ENCODE peak calls at places on chromosomes 4 and X, in four cellular contexts. Y, E, P and H are unnamed samples.

GRCh38 chrX:126733874-126734273 is 85.7 kb upstream of the PRR32 start:
- DNase-seq in Y (no peak), P (no peak), E (no peak), H (no peak)

GRCh38 chr4:101651778-101652177 is 138.8 kb upstream of the BANK1 start:
- DNase-seq in E (no peak), P (no peak), Y (no peak), H (no peak)

GRCh38 chr4:179415842-179416223 is 1973.6 kb upstream of the AGA start:
- DNase-seq in E (no peak), P (no peak), Y (peak), H (no peak)

GRCh38 chrX:132612990-132613564 is 124.2 kb upstream of the MBNL3 start:
- DNase-seq in Y (peak), E (peak), P (peak), H (peak)

GRCh38 chr4:6446538-6447451 is 25.6 kb downstream of the PPP2R2C start:
- DNase-seq in Y (no peak), E (no peak), P (no peak), H (no peak)

GRCh38 chr4:84403656-84404055 is 95.4 kb downstream of the NKX6-1 start:
- DNase-seq in P (peak), Y (no peak), E (no peak), H (no peak)

GRCh38 chr4:89836897-89837384 is at the start of gene SNCA:
- DNase-seq in Y (peak), E (no peak), P (peak), H (no peak)

GRCh38 chr4:86970447-86971354 is 35.9 kb downstream of the AFF1 start:
- DNase-seq in Y (no peak), P (no peak), E (no peak), H (no peak)

GRCh38 chr4:2071912-2072867 is 13.1 kb downstream of the NAT8L start:
- DNase-seq in P (no peak), Y (no peak), E (no peak), H (no peak)

GRCh38 chr4:72567821-72568620 is 1.0 kb downstream of the ADAMTS3 start:
- DNase-seq in P (peak), E (peak), Y (peak), H (peak)

GRCh38 chr4:164304240-164304639 is 449.7 kb upstream of the SMIM31 start:
- DNase-seq in Y (no peak), P (no peak), E (no peak), H (no peak)

GRCh38 chr4:53100801-53101581 is 238.9 kb downstream of the RASL11B start:
- DNase-seq in P (peak), Y (peak), E (no peak), H (no peak)

GRCh38 chr4:74757136-74757535 is 37.2 kb downstream of the BTC start:
- DNase-seq in E (no peak), Y (no peak), P (no peak), H (no peak)

GRCh38 chr4:5357863-5358262 is 306.6 kb downstream of the STK32B start:
- DNase-seq in P (no peak), E (no peak), Y (no peak), H (no peak)

GRCh38 chr4:153731239-153731638 is 28.6 kb downstream of the RNF175 start:
- DNase-seq in E (no peak), P (peak), Y (peak), H (no peak)

GRCh38 chrX:88560673-88561330 is 186.2 kb upstream of the CPXCR1 start:
- DNase-seq in Y (no peak), E (no peak), P (no peak), H (no peak)

GRCh38 chr4:47031713-47032404 is 492 bp downstream of the GABRB1 start:
- DNase-seq in P (no peak), E (no peak), Y (no peak), H (peak)

GRCh38 chr4:52853351-52853750 is 8.8 kb upstream of the RASL11B start:
- DNase-seq in P (peak), Y (peak), E (no peak), H (no peak)

GRCh38 chr4:26235500-26235899 is 85.3 kb upstream of the RBPJ start:
- DNase-seq in P (peak), Y (peak), E (no peak), H (no peak)

GRCh38 chr4:162341533-162341932 is 177.7 kb upstream of the FSTL5 start:
- DNase-seq in Y (no peak), P (no peak), E (no peak), H (no peak)

GRCh38 chrX:136577562-136577961 is 45.5 kb downstream of the VGLL1 start:
- DNase-seq in Y (peak), P (peak), E (peak), H (peak)

GRCh38 chrX:51837451-51837850 is 56.0 kb upstream of the MAGED1 start:
- DNase-seq in Y (no peak), E (no peak), P (no peak), H (no peak)

DNA sequence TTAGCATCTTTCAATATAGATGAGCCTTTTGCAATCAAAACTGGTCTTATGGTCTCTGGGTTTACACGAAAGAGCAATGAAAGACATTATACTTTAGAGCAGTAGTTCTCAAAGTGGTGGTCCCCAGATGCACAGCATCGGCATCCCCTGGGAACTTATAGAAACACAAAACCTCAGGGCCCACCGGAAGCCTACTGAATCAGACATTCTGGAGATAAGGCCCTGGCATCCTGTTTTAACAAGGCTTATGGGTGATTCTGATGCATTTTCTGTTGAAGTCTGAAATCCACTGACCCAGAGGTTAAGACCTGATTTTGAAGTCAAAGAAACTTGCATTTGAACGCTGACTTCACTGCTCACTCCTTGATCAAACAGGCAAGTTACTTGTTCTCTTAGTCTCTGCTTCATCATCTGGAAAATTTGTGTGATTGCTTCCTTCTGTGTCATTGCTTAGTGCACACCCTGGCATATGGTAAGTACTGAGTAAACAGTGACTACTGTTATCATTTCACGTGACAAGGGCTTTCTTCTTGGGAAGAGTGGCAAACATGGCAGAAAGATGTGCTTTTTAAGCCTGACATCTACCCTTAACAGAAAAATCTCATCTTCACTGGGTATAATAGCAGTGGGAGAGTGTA is 14.5 kb downstream of the CHRNA9 start:
- DNase-seq in Y (no peak), E (no peak), P (peak), H (no peak)
- H3K4me3 ChIP-seq in Y (no peak), E (no peak), P (no peak), H (no peak)

GRCh38 chr4:125325733-125326132 is 11.0 kb downstream of the FAT4 start:
- DNase-seq in Y (no peak), E (no peak), P (no peak), H (no peak)

GRCh38 chr4:125321709-125322362 is 7.1 kb downstream of the FAT4 start:
- DNase-seq in Y (peak), E (no peak), P (peak), H (no peak)

GRCh38 chr4:125322363-125322730 is 7.6 kb downstream of the FAT4 start:
- DNase-seq in P (peak), E (no peak), Y (peak), H (no peak)

GRCh38 chr4:125319311-125319710 is 4.6 kb downstream of the FAT4 start:
- DNase-seq in Y (no peak), P (peak), E (no peak), H (no peak)

GRCh38 chr4:125323547-125324100 is 8.9 kb downstream of the FAT4 start:
- DNase-seq in Y (peak), E (no peak), P (peak), H (no peak)
- H3K4me3 ChIP-seq in Y (peak), E (no peak), P (peak), H (no peak)

DNA sequence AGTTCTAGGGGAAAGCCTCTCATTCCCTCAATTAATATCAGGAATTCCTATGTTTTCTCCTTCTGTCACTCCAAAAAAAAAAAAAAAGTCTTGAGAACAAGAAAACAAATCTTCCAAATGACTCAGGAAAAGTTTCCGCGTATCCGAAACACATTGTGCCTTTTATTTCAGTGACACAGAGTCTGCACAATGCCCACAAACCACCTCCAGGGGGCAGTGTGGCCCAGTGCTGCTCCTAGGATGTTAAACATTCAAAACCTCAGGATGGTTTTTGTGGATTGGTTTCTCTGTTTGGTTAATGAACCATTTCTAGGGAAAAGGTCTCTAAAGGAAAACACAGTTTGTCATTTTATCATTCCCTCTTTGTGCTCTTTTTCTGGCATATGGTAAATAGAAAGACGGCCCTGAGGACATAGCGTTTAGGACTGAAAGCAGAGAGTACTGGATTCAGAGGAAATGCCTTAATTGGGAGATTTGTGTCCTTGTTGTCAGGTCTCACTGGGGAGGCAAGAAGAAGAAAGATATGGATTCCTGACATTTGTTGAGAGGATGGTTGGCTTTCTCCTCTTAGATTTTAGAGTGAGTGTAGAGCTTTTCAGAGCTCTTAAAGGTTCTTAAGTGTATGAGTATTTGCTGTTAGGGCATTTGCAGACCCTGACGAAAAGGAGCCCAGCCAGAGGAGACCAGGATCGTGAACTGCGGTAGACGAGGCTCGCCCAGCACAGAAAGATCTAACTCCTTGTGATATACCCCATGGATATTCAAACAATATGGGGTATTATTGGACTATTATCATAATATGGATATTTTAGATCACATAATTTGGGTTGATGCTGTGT is 65.7 kb upstream of the MAP9 start:
- DNase-seq in E (peak), Y (peak), P (peak), H (peak)
- H3K4me3 ChIP-seq in E (peak), Y (peak), P (no peak), H (no peak)

DNA sequence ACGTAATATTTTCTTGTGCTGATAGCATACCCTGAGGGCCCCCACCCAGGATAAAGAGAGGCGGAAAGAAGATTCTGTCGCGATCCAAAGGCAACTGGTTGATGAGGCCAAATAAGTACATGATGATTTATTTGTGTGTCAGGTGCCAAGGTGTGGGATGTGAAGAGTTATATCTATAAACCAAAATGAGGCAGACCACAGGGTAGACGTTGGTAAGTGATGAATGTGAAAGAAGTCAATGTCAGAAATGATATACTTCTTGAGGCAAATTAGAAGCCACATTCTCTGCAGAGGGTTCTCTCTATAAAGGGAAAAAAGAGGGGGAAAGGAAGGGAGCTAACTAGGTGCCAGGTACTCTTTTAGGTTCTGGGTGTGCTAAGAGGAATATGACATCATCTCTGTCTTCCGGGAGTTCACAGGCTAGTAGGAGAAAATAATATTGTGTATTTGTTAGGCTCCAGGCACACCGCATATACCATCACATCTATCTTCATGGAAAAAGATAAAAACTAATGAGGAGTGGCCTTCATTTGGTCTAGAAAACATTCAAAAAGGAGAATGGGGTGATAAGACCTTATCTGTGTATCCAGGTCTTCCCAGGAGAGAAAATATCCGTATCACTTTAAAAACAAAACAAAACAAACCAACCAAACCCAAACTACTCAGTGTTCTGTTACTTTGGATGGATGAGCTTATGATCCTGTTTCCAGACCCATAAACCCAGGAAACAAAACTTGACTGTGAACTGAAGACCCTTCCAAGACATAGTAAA is 4.8 kb upstream of the SH2D1A start:
- DNase-seq in E (no peak), Y (no peak), P (no peak), H (no peak)
- H3K4me3 ChIP-seq in E (no peak), Y (no peak), P (no peak), H (no peak)

DNA sequence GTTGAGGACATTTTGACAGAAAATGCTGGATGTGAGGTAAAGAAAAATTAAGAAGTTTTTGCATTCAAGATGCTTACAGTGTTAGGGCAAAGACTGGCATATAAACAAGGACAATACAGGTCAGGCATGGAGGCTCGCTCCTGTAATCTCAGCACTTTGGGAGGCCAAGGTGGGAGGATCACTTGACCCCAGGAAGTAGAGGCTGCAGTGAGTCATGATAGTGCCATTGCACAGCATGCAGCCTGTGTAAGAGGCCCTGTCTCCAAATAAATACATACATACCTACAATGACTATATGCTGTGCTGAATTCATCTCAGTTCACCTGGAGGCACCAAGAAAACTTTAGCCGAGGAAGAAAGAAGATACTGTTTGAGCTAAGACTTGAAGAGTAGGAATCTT is 2.3 kb downstream of the MAGT1 start:
- DNase-seq in E (no peak), P (no peak), Y (no peak), H (no peak)
- H3K4me3 ChIP-seq in E (no peak), P (no peak), Y (no peak), H (no peak)

DNA sequence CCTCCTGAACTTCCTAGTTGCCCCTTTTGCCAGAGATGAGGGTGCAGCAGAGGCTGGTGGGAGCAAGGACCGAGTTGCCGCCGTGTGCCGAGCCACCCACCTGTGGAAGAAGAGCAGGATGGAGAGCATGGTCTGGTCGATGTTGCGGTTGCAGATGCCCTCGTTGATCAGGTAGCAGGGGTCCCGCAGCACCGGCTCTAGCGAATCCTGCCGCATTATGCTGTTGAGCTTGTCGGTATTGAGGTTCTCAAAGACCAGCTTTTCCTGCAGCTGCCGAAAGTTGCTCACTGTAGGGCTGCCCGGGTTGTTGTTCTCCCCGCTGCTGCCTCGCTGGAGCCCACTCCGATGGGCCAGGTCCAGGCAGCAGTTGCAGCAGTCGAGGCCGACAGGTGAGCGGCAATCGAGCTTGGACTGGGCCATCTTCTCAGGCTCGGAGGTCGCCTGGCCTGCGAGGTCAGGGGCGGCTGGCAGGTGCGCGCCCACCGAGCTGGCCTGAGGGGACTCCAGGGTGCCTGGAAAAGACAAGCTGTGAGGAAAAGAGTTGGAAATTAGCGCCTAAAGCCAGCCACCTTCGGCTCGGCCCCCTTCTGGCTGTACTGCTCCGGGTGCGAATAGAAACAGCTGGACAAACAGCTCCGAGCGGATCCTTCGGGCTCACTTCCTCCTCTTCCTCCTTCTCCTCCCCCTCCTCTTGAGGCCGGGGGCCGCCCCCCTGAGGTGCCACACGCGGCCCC is 420 bp downstream of the TSC22D3 start:
- DNase-seq in Y (no peak), P (no peak), E (no peak), H (no peak)
- H3K4me3 ChIP-seq in Y (peak), P (peak), E (peak), H (peak)

DNA sequence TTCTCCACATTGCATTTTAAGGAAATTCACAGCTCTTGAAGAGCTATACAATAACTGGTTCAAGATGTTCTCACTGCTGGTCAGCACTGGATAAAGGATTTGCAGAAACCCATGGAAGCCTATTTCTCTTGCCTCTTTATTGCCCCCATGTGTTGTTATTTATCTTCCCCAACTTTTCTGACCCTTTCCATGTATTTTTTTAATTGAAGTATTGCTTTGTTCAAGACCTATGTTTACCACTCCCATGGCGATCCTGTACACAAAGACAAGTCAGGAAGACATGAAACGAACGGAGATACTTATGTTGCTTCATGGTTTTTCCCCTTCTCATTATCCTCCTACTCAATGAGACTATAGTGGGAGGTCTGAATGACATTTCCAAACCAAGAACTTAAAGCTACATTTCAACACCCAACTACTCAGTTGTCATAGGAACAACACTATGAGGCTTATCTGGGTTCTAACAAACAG is 566.4 kb upstream of the DIPK2B start:
- DNase-seq in P (peak), Y (peak), E (no peak), H (no peak)
- H3K4me3 ChIP-seq in P (peak), Y (peak), E (no peak), H (no peak)

GRCh38 chr4:112516401-112517066 is 554 bp upstream of the NEUROG2 start:
- DNase-seq in E (peak), Y (no peak), P (no peak), H (peak)
- H3K4me3 ChIP-seq in E (peak), Y (no peak), P (no peak), H (peak)

GRCh38 chrX:39195156-39195555 is 393.9 kb downstream of the MID1IP1 start:
- DNase-seq in E (no peak), Y (no peak), P (no peak), H (no peak)
- H3K4me3 ChIP-seq in E (no peak), Y (no peak), P (no peak), H (no peak)